ENCODE peak calls at places on chromosomes 5 and 9, in nine cellular contexts. P, Z, J, E, T, Y, W, F and R are unnamed samples.

GRCh38 chr5:169917425-169917824 is 62.9 kb downstream of the INSYN2B start:
- DNase-seq in T (no peak), J (no peak), Z (no peak), F (no peak), P (no peak), E (no peak), Y (no peak), W (no peak), R (no peak)

GRCh38 chr9:93958121-93958874 is 3.1 kb upstream of the BARX1 start:
- DNase-seq in F (peak), Z (no peak), W (no peak), E (no peak), Y (no peak), P (no peak), T (no peak), J (no peak), R (peak)

GRCh38 chr5:93892481-93892880 is 151.1 kb upstream of the POU5F2 start:
- DNase-seq in E (no peak), T (no peak), Z (no peak), F (no peak), P (no peak), J (no peak), Y (no peak), W (no peak), R (no peak)

GRCh38 chr5:158074992-158075769 is 216.2 kb upstream of the CLINT1 start:
- DNase-seq in Z (peak), J (peak), E (peak), Y (peak), T (peak), F (peak), W (peak), P (peak), R (peak)

GRCh38 chr5:145774442-145774841 is 60.7 kb downstream of the PRELID2 start:
- DNase-seq in Y (no peak), Z (no peak), E (no peak), J (no peak), T (no peak), F (no peak), W (no peak), P (no peak), R (no peak)

GRCh38 chr9:127809562-127810377 is 7.1 kb downstream of the FPGS start:
- DNase-seq in T (no peak), J (peak), F (peak), E (no peak), P (no peak), W (peak), Z (peak), Y (peak), R (peak)

GRCh38 chr5:74126294-74126693 is 500.3 kb downstream of the ARHGEF28 start:
- DNase-seq in Y (no peak), J (peak), P (no peak), F (no peak), W (peak), Z (no peak), T (no peak), E (no peak), R (no peak)

GRCh38 chr9:127384016-127384730 is 12.8 kb upstream of the SLC2A8 start:
- DNase-seq in T (no peak), W (no peak), Y (no peak), J (no peak), E (no peak), Z (no peak), F (no peak), P (no peak), R (no peak)

GRCh38 chr5:1548702-1549523 is 25.2 kb upstream of the LPCAT1 start:
- DNase-seq in P (no peak), F (no peak), Y (no peak), T (no peak), W (no peak), E (no peak), Z (no peak), J (no peak), R (no peak)

GRCh38 chr5:7518947-7519560 is 123.1 kb downstream of the ADCY2 start:
- DNase-seq in Z (no peak), J (no peak), Y (peak), T (peak), E (no peak), F (peak), P (no peak), W (no peak), R (no peak)

GRCh38 chr5:8839361-8840055 is 706.4 kb downstream of the SEMA5A start:
- DNase-seq in Y (no peak), Z (no peak), W (no peak), T (no peak), P (no peak), J (no peak), F (no peak), E (no peak), R (peak)

DNA sequence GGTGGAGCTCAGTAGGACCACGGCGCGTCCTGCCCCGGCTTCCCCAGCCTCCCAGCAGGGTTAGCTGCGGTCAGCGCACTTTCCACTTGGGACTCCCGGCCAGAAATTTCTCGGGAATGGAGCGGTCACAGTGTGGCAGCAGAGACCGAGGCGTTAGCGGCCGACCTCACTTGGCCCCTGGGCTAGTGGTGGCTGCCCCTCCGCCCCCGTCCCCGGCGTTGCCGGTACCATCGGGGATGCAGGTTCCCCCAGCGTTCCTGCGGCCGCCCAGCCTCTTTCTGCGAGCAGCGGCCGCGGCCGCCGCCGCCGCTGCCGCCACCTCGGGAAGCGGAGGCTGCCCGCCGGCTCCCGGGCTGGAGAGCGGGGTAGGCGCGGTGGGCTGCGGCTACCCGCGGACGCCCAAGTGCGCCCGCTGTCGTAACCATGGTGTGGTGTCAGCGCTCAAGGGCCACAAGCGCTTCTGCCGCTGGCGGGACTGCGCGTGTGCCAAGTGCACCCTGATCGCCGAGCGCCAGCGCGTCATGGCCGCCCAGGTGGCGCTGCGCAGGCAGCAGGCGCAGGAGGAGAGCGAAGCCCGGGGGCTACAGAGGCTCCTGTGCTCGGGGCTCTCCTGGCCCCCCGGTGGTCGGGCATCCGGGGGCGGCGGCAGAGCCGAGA is 454 bp downstream of the DMRTA1 start:
- DNase-seq in E (peak), P (peak), Y (peak), F (peak), Z (peak), W (peak), T (peak), J (peak), R (peak)
- TF ChIP-seq CTCF in E (no peak), P (no peak), Y (no peak), F (peak), Z (peak), W (peak), T (peak), J (peak), R (peak)

DNA sequence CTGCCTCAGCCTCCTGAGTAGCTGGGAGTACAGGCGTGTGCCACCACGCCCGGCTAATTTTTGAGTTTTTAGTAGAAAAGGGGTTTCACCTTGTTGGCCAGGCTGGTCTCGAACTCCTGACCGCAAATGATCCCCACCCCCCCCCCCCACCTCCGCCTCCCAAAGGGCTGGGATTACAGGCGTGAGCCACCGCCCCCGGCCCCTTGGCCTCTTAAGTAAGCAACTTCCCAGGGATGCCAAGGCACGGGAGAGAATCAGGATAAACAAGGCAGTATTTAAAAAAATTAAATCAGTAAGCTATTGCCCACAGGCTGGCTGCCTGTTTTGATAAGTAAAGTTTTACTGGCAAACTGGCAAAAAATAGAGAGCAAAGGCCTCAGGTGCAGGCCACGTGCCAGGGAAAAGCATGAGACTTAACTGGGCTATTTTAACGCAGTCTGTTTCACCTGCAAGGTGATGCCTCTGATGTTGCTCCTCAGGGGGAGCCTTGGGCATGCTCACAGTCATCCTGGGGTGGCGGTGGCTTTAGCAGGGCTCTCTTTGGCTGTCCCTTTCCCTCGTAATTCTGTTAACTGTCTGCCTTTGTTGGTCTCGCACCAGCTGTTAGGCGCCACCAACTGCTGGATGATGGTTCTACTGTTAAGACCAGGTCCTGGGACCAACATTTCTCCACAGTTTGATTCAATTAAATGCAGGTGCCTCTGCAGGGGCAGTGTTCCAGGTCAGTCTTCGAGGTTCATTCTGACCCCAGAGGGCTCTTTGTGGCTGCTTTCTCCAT is 19.4 kb upstream of the RNF130 start:
- DNase-seq in P (no peak), Z (no peak), Y (peak), T (no peak), W (peak), J (no peak), E (peak), F (no peak), R (no peak)
- TF ChIP-seq CTCF in P (no peak), Z (no peak), Y (peak), T (no peak), W (peak), J (peak), E (peak), F (no peak), R (peak)

DNA sequence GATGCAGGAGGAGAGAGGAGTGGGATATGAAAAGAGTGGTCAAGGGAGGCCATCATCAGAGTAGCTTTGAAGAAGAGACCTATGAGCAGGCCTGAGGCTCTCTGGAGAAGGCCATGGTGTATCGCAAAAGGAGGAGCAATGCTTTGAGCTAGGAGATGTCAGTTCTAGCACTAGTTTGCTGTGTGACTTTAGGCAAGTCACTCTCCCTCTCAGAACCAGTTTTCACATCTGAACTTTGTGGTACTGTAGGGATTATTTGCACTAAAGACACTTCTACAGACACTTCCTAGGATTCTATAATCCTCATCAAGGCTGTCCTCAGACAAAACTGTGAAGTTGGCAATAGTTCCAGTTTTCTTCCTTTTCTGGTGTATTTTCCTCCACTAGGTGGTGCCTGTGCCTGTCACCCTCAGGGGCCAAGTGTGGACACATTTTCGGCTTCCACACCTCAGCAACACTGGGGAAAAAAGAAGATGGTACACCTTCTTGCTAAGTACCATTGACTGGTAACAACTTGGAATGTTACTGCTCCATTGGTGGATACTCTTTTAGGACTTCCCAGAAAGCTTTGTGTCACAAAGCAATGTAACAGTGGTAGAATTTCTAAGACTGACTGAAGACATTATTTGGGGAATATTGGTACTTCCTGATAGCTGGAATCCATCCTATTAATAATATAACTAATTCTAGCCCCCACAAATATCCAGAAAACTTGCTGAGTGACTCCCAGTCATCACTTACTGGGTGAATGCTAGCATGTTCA is 9.9 kb downstream of the PAPPA start:
- DNase-seq in W (no peak), T (peak), F (no peak), Z (no peak), P (no peak), E (peak), J (no peak), Y (no peak), R (no peak)
- TF ChIP-seq CTCF in W (peak), T (peak), F (no peak), Z (peak), P (no peak), E (peak), J (peak), Y (peak), R (peak)

GRCh38 chr5:142425286-142426065 is 100.7 kb upstream of the SPRY4 start:
- DNase-seq in J (no peak), W (no peak), Z (no peak), P (no peak), Y (no peak), F (no peak), T (no peak), E (no peak), R (no peak)
- TF ChIP-seq CTCF in J (no peak), W (no peak), Z (no peak), P (no peak), Y (no peak), F (no peak), T (no peak), E (no peak), R (no peak)

DNA sequence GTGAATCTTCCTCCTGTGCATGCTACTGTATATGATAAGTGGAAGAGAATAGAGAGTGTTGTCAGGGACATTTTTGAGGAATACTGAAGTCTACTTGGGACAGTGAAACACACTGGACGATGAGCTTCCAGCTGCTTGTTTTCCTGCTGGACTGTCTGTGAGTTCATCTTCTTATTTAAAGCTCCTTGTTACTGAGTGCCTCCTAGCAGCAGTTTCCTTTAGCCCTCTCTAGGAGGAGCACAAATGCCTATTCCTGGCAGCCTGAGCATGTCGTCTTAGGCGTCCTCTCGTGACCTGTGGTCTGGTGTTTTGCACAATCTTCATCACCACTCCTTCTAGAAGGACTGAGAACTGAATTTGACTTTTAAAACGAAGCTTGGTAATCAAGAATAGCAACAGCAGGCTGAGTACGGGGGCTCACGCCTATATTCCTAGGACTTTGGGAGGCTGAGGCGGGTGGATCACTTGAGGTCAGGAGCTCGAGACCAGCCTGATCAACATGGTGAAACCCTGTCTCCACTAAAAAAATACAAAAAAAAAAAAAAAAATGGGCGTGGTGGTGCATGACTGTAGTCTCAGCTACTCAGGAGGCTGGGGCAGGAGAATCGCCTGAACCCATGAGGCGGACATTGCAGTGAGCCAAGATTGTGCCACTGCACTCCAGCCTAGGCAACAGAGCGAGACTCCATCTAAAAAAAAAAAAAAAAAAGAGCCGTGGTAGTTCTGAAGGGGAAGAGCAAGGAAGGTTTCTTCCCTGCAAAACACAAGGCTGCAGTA is 44.0 kb downstream of the ANKRD33B start:
- DNase-seq in W (no peak), F (no peak), Y (no peak), T (peak), P (peak), Z (no peak), J (no peak), E (peak), R (no peak)
- TF ChIP-seq CTCF in W (no peak), F (no peak), Y (no peak), T (no peak), P (peak), Z (no peak), J (no peak), E (no peak), R (no peak)

GRCh38 chr5:120531215-120531614 is 67.1 kb downstream of the PRR16 start:
- DNase-seq in Z (no peak), T (no peak), P (no peak), Y (no peak), E (no peak), W (no peak), F (no peak), J (no peak), R (no peak)

GRCh38 chr5:120535900-120536299 is 71.8 kb downstream of the PRR16 start:
- DNase-seq in E (no peak), F (no peak), Z (no peak), P (no peak), Y (no peak), W (no peak), T (no peak), J (no peak), R (no peak)

GRCh38 chr5:120533581-120533980 is 69.5 kb downstream of the PRR16 start:
- DNase-seq in Y (no peak), E (peak), W (no peak), Z (no peak), T (no peak), P (peak), J (no peak), F (no peak), R (no peak)

GRCh38 chr5:120529386-120529785 is 65.3 kb downstream of the PRR16 start:
- DNase-seq in Y (no peak), F (no peak), T (no peak), J (no peak), P (no peak), W (no peak), Z (no peak), E (no peak), R (no peak)

GRCh38 chr5:120532835-120533234 is 68.7 kb downstream of the PRR16 start:
- DNase-seq in W (no peak), J (no peak), E (no peak), P (no peak), Z (no peak), Y (peak), T (no peak), F (peak), R (peak)
- TF ChIP-seq CTCF in W (peak), J (no peak), E (no peak), P (no peak), Z (peak), Y (peak), T (no peak), F (peak), R (peak)

GRCh38 chr9:34644766-34645314 is 1.6 kb upstream of the GALT start:
- DNase-seq in Z (no peak), Y (no peak), T (no peak), E (no peak), W (no peak), F (no peak), P (no peak), J (no peak), R (no peak)

GRCh38 chr9:34647084-34647403 is 569 bp downstream of the GALT start:
- DNase-seq in J (no peak), Y (no peak), Z (no peak), T (no peak), E (no peak), P (no peak), W (no peak), F (no peak), R (no peak)

GRCh38 chr9:34648673-34649072 is 2.2 kb downstream of the GALT start:
- DNase-seq in Y (no peak), E (no peak), F (no peak), W (no peak), P (no peak), J (no peak), T (no peak), Z (no peak), R (no peak)

GRCh38 chr9:34647651-34648050 is 1.2 kb downstream of the GALT start:
- DNase-seq in J (no peak), E (no peak), Z (no peak), P (no peak), Y (no peak), T (no peak), F (no peak), W (no peak), R (no peak)

GRCh38 chr9:34646211-34647083 is at the start of gene GALT:
- DNase-seq in T (peak), W (peak), Y (peak), E (peak), P (peak), Z (peak), J (peak), F (peak), R (peak)
- TF ChIP-seq CTCF in T (peak), W (peak), Y (peak), E (peak), P (peak), Z (peak), J (peak), F (no peak), R (peak)

GRCh38 chr5:130912088-130912487 is 253.0 kb downstream of the HINT1 start:
- DNase-seq in P (no peak), Y (no peak), W (peak), F (no peak), J (peak), E (peak), T (no peak), Z (no peak), R (no peak)
- TF ChIP-seq CTCF in P (no peak), Y (no peak), W (peak), F (no peak), J (no peak), E (peak), T (no peak), Z (no peak), R (no peak)